ENCODE peak calls at places on chromosomes 1 and 21, in seven cellular contexts. L, B, I, G, S, R and K are unnamed samples.
A peak's percentile ranks its signal among the peaks of the same experiment; 100 is the strongest.

GRCh38 chr21:41767606-41768370 is 936 bp upstream of the RIPK4 start:
- DNase-seq in L (peak; percentile 49), B (peak; percentile 46), I (peak; percentile 50), G (no peak), S (no peak), R (no peak), K (no peak)

GRCh38 chr1:206705744-206706297 is 21.1 kb downstream of the MAPKAPK2 start:
- DNase-seq in L (no peak), B (no peak), I (no peak), G (peak; percentile 27), S (no peak), R (peak; percentile 54), K (no peak)

GRCh38 chr1:16074217-16074616 is 766 bp upstream of the FAM131C start:
- DNase-seq in L (no peak), B (no peak), I (no peak), G (no peak), S (no peak), R (no peak), K (no peak)

GRCh38 chr1:50231209-50231608 is 122.5 kb downstream of the ELAVL4 start:
- DNase-seq in L (no peak), B (no peak), I (no peak), G (no peak), S (no peak), R (no peak), K (no peak)

GRCh38 chr1:68372487-68372886 is 77.3 kb downstream of the RPE65 start:
- DNase-seq in L (no peak), B (no peak), I (no peak), G (no peak), S (no peak), R (no peak), K (no peak)

GRCh38 chr1:58855351-58856165 is 71.7 kb upstream of the JUN start:
- DNase-seq in L (no peak), B (peak; percentile 47), I (no peak), G (peak; percentile 78), S (no peak), R (no peak), K (no peak)

GRCh38 chr1:32761253-32761877 is 55.8 kb downstream of the YARS1 start:
- DNase-seq in L (peak; percentile 63), B (peak; percentile 98), I (peak; percentile 74), G (peak; percentile 57), S (no peak), R (no peak), K (peak; percentile 74)

GRCh38 chr1:52233463-52233862 is 91.6 kb downstream of the ZFYVE9 start:
- DNase-seq in L (no peak), B (no peak), I (no peak), G (no peak), S (no peak), R (no peak), K (no peak)

GRCh38 chr1:119136401-119136800 is 4.1 kb downstream of the WARS2 start:
- DNase-seq in L (no peak), B (peak; percentile 84), I (no peak), G (no peak), S (no peak), R (no peak), K (no peak)

GRCh38 chr1:87134625-87135024 is 194.1 kb upstream of the LMO4 start:
- DNase-seq in L (no peak), B (no peak), I (no peak), G (no peak), S (no peak), R (no peak), K (no peak)

GRCh38 chr1:81650741-81651140 is 150.0 kb upstream of the ADGRL2 start:
- DNase-seq in L (no peak), B (no peak), I (no peak), G (no peak), S (no peak), R (no peak), K (no peak)

GRCh38 chr1:206540044-206540758 is 32.9 kb downstream of the RASSF5 start:
- DNase-seq in L (no peak), B (no peak), I (no peak), G (no peak), S (no peak), R (peak; percentile 90), K (peak; percentile 94)

GRCh38 chr1:117566556-117566955 is 39.3 kb upstream of the TENT5C start:
- DNase-seq in L (no peak), B (no peak), I (no peak), G (no peak), S (no peak), R (no peak), K (no peak)

GRCh38 chr1:231039161-231040018 is 664 bp downstream of the FAM89A start:
- DNase-seq in L (peak; percentile 73), B (peak; percentile 46), I (peak; percentile 26), G (peak; percentile 30), S (no peak), R (peak; percentile 59), K (peak; percentile 50)

GRCh38 chr1:32536764-32537163 is 2.5 kb upstream of the ZBTB8A start:
- DNase-seq in L (no peak), B (no peak), I (no peak), G (no peak), S (no peak), R (no peak), K (no peak)

GRCh38 chr1:24905979-24906720 is 23.9 kb downstream of the RUNX3 start:
- DNase-seq in L (no peak), B (no peak), I (no peak), G (no peak), S (no peak), R (peak; percentile 29), K (no peak)

GRCh38 chr21:42833439-42833815 is 45.9 kb downstream of the WDR4 start:
- DNase-seq in L (peak; percentile 55), B (peak; percentile 50), I (peak; percentile 61), G (no peak), S (no peak), R (no peak), K (peak; percentile 49)

GRCh38 chr1:10610901-10611600 is 136.3 kb downstream of the PEX14 start:
- DNase-seq in L (no peak), B (no peak), I (no peak), G (peak; percentile 21), S (no peak), R (no peak), K (peak; percentile 86)

GRCh38 chr1:28750330-28750729 is 13.6 kb downstream of the YTHDF2 start:
- DNase-seq in L (no peak), B (no peak), I (no peak), G (no peak), S (no peak), R (no peak), K (no peak)

GRCh38 chr21:32147041-32147440 is 131.8 kb downstream of the MIS18A start:
- DNase-seq in L (no peak), B (no peak), I (no peak), G (no peak), S (no peak), R (no peak), K (no peak)

GRCh38 chr1:91754348-91754747 is 131.6 kb downstream of the TGFBR3 start:
- DNase-seq in L (no peak), B (peak; percentile 62), I (no peak), G (peak; percentile 34), S (no peak), R (no peak), K (no peak)

GRCh38 chr1:59707216-59707615 is 107.5 kb upstream of the HOOK1 start:
- DNase-seq in L (peak; percentile 62), B (peak; percentile 82), I (peak; percentile 33), G (peak; percentile 95), S (peak; percentile 89), R (peak; percentile 77), K (peak; percentile 94)

GRCh38 chr1:12486401-12487005 is 131.5 kb downstream of the DHRS3 start:
- DNase-seq in L (no peak), B (no peak), I (peak; percentile 58), G (peak; percentile 86), S (no peak), R (no peak), K (no peak)

GRCh38 chr1:244854175-244854574 is 10.2 kb downstream of the HNRNPU start:
- DNase-seq in L (no peak), B (no peak), I (no peak), G (no peak), S (no peak), R (no peak), K (no peak)

GRCh38 chr1:1539310-1540014 is 962 bp downstream of the TMEM240 start:
- DNase-seq in L (peak; percentile 55), B (no peak), I (no peak), G (peak; percentile 19), S (no peak), R (no peak), K (no peak)

GRCh38 chr1:228986093-228986904 is 251.0 kb downstream of the RHOU start:
- DNase-seq in L (peak; percentile 45), B (no peak), I (no peak), G (peak; percentile 20), S (no peak), R (peak; percentile 82), K (peak; percentile 70)
- H3K4me3 ChIP-seq in L (no peak overlapping the region), B (no peak overlapping the region), I (no peak overlapping the region), G (no peak overlapping the region), S (no peak overlapping the region), R (no peak overlapping the region), K (no peak overlapping the region)

DNA sequence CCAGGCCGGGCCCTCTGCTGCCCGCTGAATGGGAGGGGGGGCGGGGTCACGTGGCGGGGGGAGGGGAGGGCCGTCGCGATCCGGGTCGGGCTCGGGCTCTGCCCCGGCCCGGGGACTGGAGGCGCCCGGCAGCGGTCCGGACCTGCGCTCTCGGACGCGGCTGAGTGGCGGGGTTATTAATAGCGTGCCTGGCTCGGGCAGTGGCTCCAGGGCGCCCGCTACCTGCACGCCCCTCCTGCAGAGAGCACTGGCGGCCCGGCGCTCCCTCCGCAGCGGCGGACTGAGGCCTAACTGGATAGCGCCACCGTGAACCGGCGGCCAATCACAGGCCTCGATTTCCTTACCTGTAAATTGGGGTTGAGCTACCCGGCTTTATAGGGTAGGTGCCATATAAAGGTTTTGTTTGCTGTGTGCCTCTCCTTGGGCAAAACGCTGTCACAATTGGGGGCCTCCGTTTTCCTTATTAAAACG is 28.0 kb downstream of the AHDC1 start:
- DNase-seq in L (peak; percentile 85), B (peak; percentile 70), I (peak; percentile 51), G (no peak), S (no peak), R (peak; percentile 87), K (no peak)
- H3K4me3 ChIP-seq in L (no peak overlapping the region), B (peak overlapping the region; percentile 3), I (peak overlapping the region; percentile 75), G (peak overlapping the region; percentile 18), S (peak overlapping the region; percentile 44), R (peak overlapping the region; percentile 27), K (peak overlapping the region; percentile 41)

DNA sequence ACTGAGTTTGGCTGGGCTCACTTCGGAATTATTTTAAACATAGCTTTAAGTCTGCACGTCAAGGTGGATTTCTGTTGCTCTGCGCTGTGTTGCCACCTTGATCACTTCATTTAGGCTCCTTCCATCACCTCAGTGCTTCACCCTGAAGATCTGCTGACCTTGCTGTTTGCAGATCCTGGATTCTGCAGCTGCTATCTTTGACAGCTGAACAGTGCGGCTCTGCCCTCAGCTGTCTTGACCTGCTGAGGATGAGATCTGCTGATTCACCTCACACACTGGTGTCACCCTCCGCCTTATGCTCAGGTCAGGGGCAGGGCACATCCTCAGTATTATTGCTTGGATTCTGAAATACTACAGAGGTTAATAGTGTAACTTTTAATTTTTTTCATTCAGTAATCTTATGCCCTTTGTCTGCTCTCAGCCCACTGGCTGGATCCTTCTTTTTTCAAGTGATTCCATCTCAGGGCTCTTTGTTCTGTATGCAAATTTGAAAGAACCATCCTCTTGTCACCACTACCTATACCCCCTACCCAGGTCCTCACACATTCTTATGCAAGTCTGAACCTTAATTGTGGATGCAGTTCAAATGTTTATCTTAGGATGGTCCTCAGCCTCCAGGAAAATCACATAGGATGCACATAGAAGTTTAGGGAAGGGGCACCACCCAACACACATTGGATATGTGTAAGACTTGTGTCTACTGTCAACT is 364.0 kb downstream of the OLFM3 start:
- DNase-seq in L (no peak), B (no peak), I (no peak), G (no peak), S (no peak), R (no peak), K (no peak)
- H3K4me3 ChIP-seq in L (no peak overlapping the region), B (no peak overlapping the region), I (no peak overlapping the region), G (no peak overlapping the region), S (no peak overlapping the region), R (no peak overlapping the region), K (no peak overlapping the region)

GRCh38 chr1:63366915-63367217 is 561 bp upstream of the ALG6 start:
- DNase-seq in L (no peak), B (no peak), I (no peak), G (no peak), S (no peak), R (no peak), K (no peak)
- H3K4me3 ChIP-seq in L (peak overlapping the region; percentile 17), B (peak overlapping the region; percentile 57), I (peak overlapping the region; percentile 87), G (peak overlapping the region; percentile 92), S (peak overlapping the region; percentile 61), R (no peak overlapping the region), K (peak overlapping the region; percentile 95)